ENCODE peak calls at places on chromosomes 3 and 15, in four cellular contexts. One of them, this sample, is unnamed.

GRCh38 chr15:99016680-99017321 is 9.2 kb upstream of the PGPEP1L start:
- DNase-seq in HepG2: no peak
- DNase-seq in SK-N-SH: peak; percentile 42
- DNase-seq in K562: no peak
- DNase-seq in this sample: no peak

GRCh38 chr3:159765025-159765859 is 223.4 kb upstream of the IL12A start:
- DNase-seq in HepG2: no peak
- DNase-seq in K562: no peak
- DNase-seq in SK-N-SH: peak; percentile 74
- DNase-seq in this sample: peak; percentile 85

GRCh38 chr3:46666471-46666845 is 27.0 kb downstream of the ALS2CL start:
- DNase-seq in HepG2: no peak
- DNase-seq in SK-N-SH: peak; percentile 16
- DNase-seq in K562: no peak
- DNase-seq in this sample: no peak

GRCh38 chr15:99628374-99629001 is 62.7 kb downstream of the MEF2A start:
- DNase-seq in K562: no peak
- DNase-seq in HepG2: peak; percentile 65
- DNase-seq in SK-N-SH: no peak
- DNase-seq in this sample: no peak

GRCh38 chr3:32961189-32961715 is 9.8 kb downstream of the CCR4 start:
- DNase-seq in SK-N-SH: no peak
- DNase-seq in HepG2: no peak
- DNase-seq in K562: no peak
- DNase-seq in this sample: no peak

GRCh38 chr15:92667291-92667904 is 11.8 kb upstream of the FAM174B start:
- DNase-seq in SK-N-SH: no peak
- DNase-seq in K562: no peak
- DNase-seq in HepG2: peak; percentile 46
- DNase-seq in this sample: no peak

GRCh38 chr3:45716790-45717336 is 27.7 kb downstream of the SACM1L start:
- DNase-seq in HepG2: no peak
- DNase-seq in SK-N-SH: no peak
- DNase-seq in K562: no peak
- DNase-seq in this sample: no peak

GRCh38 chr15:60672400-60672799 is 193.5 kb upstream of the ICE2 start:
- DNase-seq in HepG2: peak; percentile 18
- DNase-seq in SK-N-SH: no peak
- DNase-seq in K562: no peak
- DNase-seq in this sample: no peak

GRCh38 chr15:27714675-27715074 is 384.4 kb downstream of the OCA2 start:
- DNase-seq in SK-N-SH: no peak
- DNase-seq in K562: no peak
- DNase-seq in HepG2: no peak
- DNase-seq in this sample: no peak

GRCh38 chr15:40242216-40242599 is 3.3 kb downstream of the PAK6 start:
- DNase-seq in K562: no peak
- DNase-seq in HepG2: no peak
- DNase-seq in SK-N-SH: no peak
- DNase-seq in this sample: no peak

GRCh38 chr3:133746722-133747086 is 511 bp downstream of the TF start:
- DNase-seq in HepG2: no peak
- DNase-seq in SK-N-SH: peak; percentile 25
- DNase-seq in K562: no peak
- DNase-seq in this sample: no peak

GRCh38 chr15:92683511-92683834 is 27.9 kb upstream of the FAM174B start:
- DNase-seq in HepG2: peak; percentile 50
- DNase-seq in K562: no peak
- DNase-seq in SK-N-SH: no peak
- DNase-seq in this sample: no peak

GRCh38 chr3:121736112-121736511 is 13.4 kb downstream of the GOLGB1 start:
- DNase-seq in HepG2: no peak
- DNase-seq in SK-N-SH: no peak
- DNase-seq in K562: no peak
- DNase-seq in this sample: no peak

GRCh38 chr3:13524979-13525669 is 23.8 kb upstream of the FBLN2 start:
- DNase-seq in SK-N-SH: no peak
- DNase-seq in K562: no peak
- DNase-seq in HepG2: no peak
- DNase-seq in this sample: no peak

GRCh38 chr3:184672972-184673875 is 38.6 kb downstream of the MAGEF1 start:
- DNase-seq in K562: no peak
- DNase-seq in HepG2: no peak
- DNase-seq in SK-N-SH: no peak
- DNase-seq in this sample: no peak

GRCh38 chr15:61087601-61088000 is 141.5 kb downstream of the RORA start:
- DNase-seq in SK-N-SH: no peak
- DNase-seq in K562: no peak
- DNase-seq in HepG2: no peak
- DNase-seq in this sample: no peak

GRCh38 chr3:5499404-5499803 is 311.9 kb downstream of the EDEM1 start:
- DNase-seq in HepG2: no peak
- DNase-seq in SK-N-SH: no peak
- DNase-seq in K562: no peak
- DNase-seq in this sample: no peak

GRCh38 chr15:36332301-36332700 is 247.1 kb upstream of the CDIN1 start:
- DNase-seq in K562: no peak
- DNase-seq in SK-N-SH: no peak
- DNase-seq in HepG2: no peak
- DNase-seq in this sample: no peak

GRCh38 chr3:32239638-32240550 is 1.4 kb downstream of the CMTM8 start:
- DNase-seq in K562: peak; percentile 60
- DNase-seq in SK-N-SH: peak; percentile 62
- DNase-seq in HepG2: peak; percentile 65
- DNase-seq in this sample: peak; percentile 43

GRCh38 chr3:20622304-20622703 is 436.3 kb upstream of the SGO1 start:
- DNase-seq in SK-N-SH: no peak
- DNase-seq in K562: no peak
- DNase-seq in HepG2: no peak
- DNase-seq in this sample: no peak

GRCh38 chr15:31434418-31435255 is 108.0 kb downstream of the KLF13 start:
- DNase-seq in SK-N-SH: no peak
- DNase-seq in HepG2: no peak
- DNase-seq in K562: no peak
- DNase-seq in this sample: no peak

GRCh38 chr3:153354641-153355040 is 192.6 kb downstream of the RAP2B start:
- DNase-seq in K562: no peak
- DNase-seq in HepG2: no peak
- DNase-seq in SK-N-SH: no peak
- DNase-seq in this sample: no peak

GRCh38 chr3:44729384-44729910 is at the start of gene ZNF501:
- DNase-seq in K562: peak; percentile 92
- DNase-seq in HepG2: peak; percentile 90
- DNase-seq in SK-N-SH: peak; percentile 91
- DNase-seq in this sample: no peak

GRCh38 chr3:147838650-147839049 is 429.5 kb downstream of the ZIC1 start:
- DNase-seq in K562: no peak
- DNase-seq in HepG2: no peak
- DNase-seq in SK-N-SH: no peak
- DNase-seq in this sample: peak; percentile 12

GRCh38 chr3:10023587-10024310 is 2.5 kb upstream of the FANCD2 start:
- DNase-seq in K562: peak; percentile 57
- DNase-seq in HepG2: no peak
- DNase-seq in SK-N-SH: no peak
- DNase-seq in this sample: no peak

GRCh38 chr3:116994473-116994872 is 284.9 kb downstream of the TUSC7 start:
- DNase-seq in K562: no peak
- DNase-seq in HepG2: no peak
- DNase-seq in SK-N-SH: no peak
- DNase-seq in this sample: no peak

GRCh38 chr3:52978109-52978754 is 67.6 kb downstream of the SFMBT1 start:
- DNase-seq in SK-N-SH: no peak
- DNase-seq in K562: no peak
- DNase-seq in HepG2: no peak
- DNase-seq in this sample: no peak

GRCh38 chr3:71366991-71367604 is 216.4 kb downstream of the FOXP1 start:
- DNase-seq in HepG2: peak; percentile 26
- DNase-seq in K562: no peak
- DNase-seq in SK-N-SH: no peak
- DNase-seq in this sample: no peak

GRCh38 chr15:33051528-33051927 is 143.0 kb downstream of the FMN1 start:
- DNase-seq in HepG2: no peak
- DNase-seq in SK-N-SH: no peak
- DNase-seq in K562: no peak
- DNase-seq in this sample: no peak

GRCh38 chr15:26736502-26737248 is 36.2 kb downstream of the GABRB3 start:
- DNase-seq in K562: no peak
- DNase-seq in SK-N-SH: no peak
- DNase-seq in HepG2: no peak
- DNase-seq in this sample: no peak

GRCh38 chr3:185332026-185332735 is 30.8 kb upstream of the MAP3K13 start:
- DNase-seq in SK-N-SH: no peak
- DNase-seq in HepG2: peak; percentile 87
- DNase-seq in K562: no peak
- DNase-seq in this sample: no peak

GRCh38 chr15:78035319-78035718 is 42.2 kb downstream of the TBC1D2B start:
- DNase-seq in K562: no peak
- DNase-seq in HepG2: no peak
- DNase-seq in SK-N-SH: no peak
- DNase-seq in this sample: no peak
- TF ChIP-seq ELF1 in K562: no peak
- TF ChIP-seq ELF1 in HepG2: no peak
- TF ChIP-seq ELF1 in SK-N-SH: no peak
- TF ChIP-seq ELF1 in this sample: no peak

GRCh38 chr3:141412936-141413354 is 44.6 kb downstream of the ZBTB38 start:
- DNase-seq in SK-N-SH: no peak
- DNase-seq in K562: no peak
- DNase-seq in HepG2: peak; percentile 93
- DNase-seq in this sample: no peak

GRCh38 chr3:141410408-141410807 is 42.1 kb downstream of the ZBTB38 start:
- DNase-seq in SK-N-SH: no peak
- DNase-seq in K562: no peak
- DNase-seq in HepG2: no peak
- DNase-seq in this sample: no peak

GRCh38 chr3:141413387-141414140 is 45.3 kb downstream of the ZBTB38 start:
- DNase-seq in K562: no peak
- DNase-seq in HepG2: no peak
- DNase-seq in SK-N-SH: no peak
- DNase-seq in this sample: no peak

GRCh38 chr3:141412087-141412935 is 44.0 kb downstream of the ZBTB38 start:
- DNase-seq in K562: no peak
- DNase-seq in SK-N-SH: no peak
- DNase-seq in HepG2: peak; percentile 49
- DNase-seq in this sample: no peak

DNA sequence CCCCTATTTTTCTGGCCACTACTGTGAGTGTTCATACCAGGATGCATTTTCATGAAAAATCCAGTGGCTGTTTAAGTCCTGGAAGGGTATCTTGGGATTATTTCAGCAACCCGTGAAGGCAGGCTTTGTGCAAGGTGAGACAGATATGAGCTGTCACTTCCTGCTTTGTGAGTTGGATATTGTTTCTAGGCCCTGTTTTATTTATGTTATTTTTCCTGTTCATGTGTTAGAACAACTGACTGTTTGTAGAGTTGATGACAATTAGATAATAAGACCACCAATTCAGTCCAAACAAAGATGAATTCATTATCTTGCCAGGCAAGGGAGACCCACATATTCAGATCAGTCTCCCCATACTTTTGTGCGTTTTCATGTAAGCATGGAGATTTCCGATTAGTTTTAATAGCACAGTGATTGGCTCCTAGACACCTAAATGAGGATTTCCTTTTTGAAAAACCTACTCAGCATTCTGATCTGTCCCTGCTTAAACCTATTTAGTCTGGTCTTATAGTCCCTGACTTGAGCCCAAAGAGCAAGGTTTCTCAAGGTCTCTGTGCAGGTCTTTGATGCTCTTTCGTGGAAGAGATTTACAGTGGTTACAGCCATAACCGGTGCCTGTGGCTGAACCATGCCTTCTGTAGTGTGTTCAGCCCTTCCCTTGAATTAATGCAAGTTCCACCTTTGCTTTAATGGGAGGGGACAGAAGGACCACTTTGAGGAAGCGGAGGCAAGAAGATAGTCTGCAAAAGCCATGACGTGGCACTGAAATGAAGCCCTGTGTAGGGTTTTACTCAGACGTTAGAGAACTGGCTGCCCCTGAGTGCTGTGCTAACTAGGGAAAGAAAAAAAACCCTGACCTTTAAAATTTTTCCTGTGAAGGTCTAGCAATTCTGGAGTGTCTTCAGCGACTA is 42.8 kb downstream of the ZBTB38 start:
- DNase-seq in HepG2: no peak
- DNase-seq in K562: no peak
- DNase-seq in SK-N-SH: no peak
- DNase-seq in this sample: no peak
- TF ChIP-seq ELF1 in HepG2: no peak
- TF ChIP-seq ELF1 in K562: no peak
- TF ChIP-seq ELF1 in SK-N-SH: no peak
- TF ChIP-seq ELF1 in this sample: no peak

DNA sequence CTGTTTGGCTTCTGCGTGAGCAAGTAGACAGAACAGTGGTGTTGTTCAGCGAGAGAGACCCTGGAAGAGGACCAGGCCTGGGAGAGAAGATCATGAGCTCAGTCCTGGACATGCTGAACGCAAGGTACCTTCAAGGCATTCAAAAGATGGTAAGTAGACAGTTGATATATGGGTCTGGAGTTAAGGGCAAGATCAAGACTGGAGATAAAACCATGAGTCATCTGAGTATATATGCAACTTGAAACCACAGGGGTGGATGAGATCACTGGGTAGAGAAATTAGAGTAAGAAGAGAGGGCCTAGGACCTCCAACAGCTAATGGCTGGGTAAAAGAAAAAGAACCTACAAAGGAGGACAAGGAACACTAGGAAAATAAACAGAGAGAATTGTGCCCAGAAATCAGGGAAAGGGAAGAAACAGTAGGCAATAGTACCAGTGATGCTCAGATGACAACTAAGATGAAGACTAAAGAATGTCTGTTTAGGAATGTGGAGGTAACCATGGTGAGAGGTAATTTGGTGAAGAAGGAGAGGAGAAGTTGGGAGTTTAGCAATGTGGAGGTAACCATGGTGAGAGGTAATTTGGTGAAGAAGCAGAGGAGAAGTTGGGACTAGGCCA is 343.2 kb upstream of the ADAMTS9 start:
- DNase-seq in K562: peak; percentile 60
- DNase-seq in HepG2: no peak
- DNase-seq in SK-N-SH: no peak
- DNase-seq in this sample: no peak
- TF ChIP-seq ELF1 in K562: no peak
- TF ChIP-seq ELF1 in HepG2: no peak
- TF ChIP-seq ELF1 in SK-N-SH: no peak
- TF ChIP-seq ELF1 in this sample: no peak

GRCh38 chr15:62491642-62492041 is 326.6 kb upstream of the C2CD4B start:
- DNase-seq in SK-N-SH: no peak
- DNase-seq in HepG2: peak; percentile 22
- DNase-seq in K562: no peak
- DNase-seq in this sample: no peak

GRCh38 chr15:62497356-62497755 is 332.3 kb upstream of the C2CD4B start:
- DNase-seq in HepG2: no peak
- DNase-seq in K562: no peak
- DNase-seq in SK-N-SH: no peak
- DNase-seq in this sample: no peak

GRCh38 chr15:62495670-62496328 is 330.7 kb upstream of the C2CD4B start:
- DNase-seq in K562: no peak
- DNase-seq in SK-N-SH: peak; percentile 49
- DNase-seq in HepG2: no peak
- DNase-seq in this sample: no peak

GRCh38 chr15:62492900-62493299 is 327.8 kb upstream of the C2CD4B start:
- DNase-seq in K562: no peak
- DNase-seq in SK-N-SH: peak; percentile 44
- DNase-seq in HepG2: no peak
- DNase-seq in this sample: no peak

GRCh38 chr15:62494144-62494543 is 329.1 kb upstream of the C2CD4B start:
- DNase-seq in HepG2: no peak
- DNase-seq in K562: no peak
- DNase-seq in SK-N-SH: peak; percentile 31
- DNase-seq in this sample: no peak
- TF ChIP-seq ELF1 in HepG2: no peak
- TF ChIP-seq ELF1 in K562: no peak
- TF ChIP-seq ELF1 in SK-N-SH: no peak
- TF ChIP-seq ELF1 in this sample: no peak

This sample was measured in HCT116.